ENCODE peak calls at places on chromosome 21, in seven cellular contexts. Z, C, G, A, H, D and U are unnamed samples.

GRCh38 chr21:40706161-40706560 is 140.8 kb downstream of the DSCAM start:
- DNase-seq in Z (no peak), C (no peak), G (no peak), A (no peak), H (no peak), D (no peak), U (no peak)

GRCh38 chr21:39666026-39666425 is 53.3 kb downstream of the B3GALT5 start:
- DNase-seq in Z (no peak), C (no peak), G (no peak), A (no peak), H (no peak), D (no peak), U (no peak)

GRCh38 chr21:28793043-28793442 is 199.6 kb downstream of the LTN1 start:
- DNase-seq in Z (no peak), C (no peak), G (peak), A (no peak), H (no peak), D (no peak), U (peak)

GRCh38 chr21:37550618-37551405 is 184.2 kb downstream of the DYRK1A start:
- DNase-seq in Z (no peak), C (peak), G (no peak), A (no peak), H (no peak), D (no peak), U (no peak)

GRCh38 chr21:33411949-33412430 is 8.8 kb downstream of the IFNGR2 start:
- DNase-seq in Z (no peak), C (no peak), G (no peak), A (no peak), H (no peak), D (no peak), U (no peak)

GRCh38 chr21:15028186-15028585 is 36.6 kb downstream of the NRIP1 start:
- DNase-seq in Z (no peak), C (no peak), G (no peak), A (no peak), H (no peak), D (no peak), U (no peak)

GRCh38 chr21:37402251-37402867 is 35.8 kb downstream of the DYRK1A start:
- DNase-seq in Z (no peak), C (no peak), G (no peak), A (no peak), H (no peak), D (no peak), U (no peak)

GRCh38 chr21:45154511-45155508 is 80.4 kb downstream of the ADARB1 start:
- DNase-seq in Z (peak), C (no peak), G (no peak), A (peak), H (no peak), D (peak), U (peak)

GRCh38 chr21:42547001-42547905 is 33.6 kb downstream of the SLC37A1 start:
- DNase-seq in Z (no peak), C (no peak), G (no peak), A (no peak), H (no peak), D (no peak), U (no peak)

GRCh38 chr21:43643193-43643592 is 16.1 kb downstream of the HSF2BP start:
- DNase-seq in Z (no peak), C (no peak), G (no peak), A (no peak), H (no peak), D (no peak), U (no peak)

GRCh38 chr21:33211305-33211704 is 18.4 kb upstream of the IFNAR2 start:
- DNase-seq in Z (no peak), C (no peak), G (no peak), A (no peak), H (no peak), D (no peak), U (no peak)

GRCh38 chr21:35377505-35378090 is 328.5 kb upstream of the RUNX1 start:
- DNase-seq in Z (no peak), C (no peak), G (no peak), A (no peak), H (no peak), D (no peak), U (no peak)

GRCh38 chr21:27802816-27803475 is 836.1 kb upstream of the ADAMTS5 start:
- DNase-seq in Z (peak), C (peak), G (no peak), A (peak), H (no peak), D (peak), U (peak)

GRCh38 chr21:41215856-41216408 is 48.0 kb downstream of the BACE2 start:
- DNase-seq in Z (no peak), C (no peak), G (no peak), A (no peak), H (no peak), D (no peak), U (peak)

GRCh38 chr21:28745131-28746055 is 247.3 kb downstream of the LTN1 start:
- DNase-seq in Z (peak), C (peak), G (peak), A (peak), H (peak), D (peak), U (peak)

GRCh38 chr21:36707763-36708511 is 9.0 kb downstream of the SIM2 start:
- DNase-seq in Z (no peak), C (no peak), G (no peak), A (no peak), H (no peak), D (no peak), U (no peak)